ENCODE peak calls at places on chromosomes 4 and X, in five cellular contexts. One of them, this sample, is unnamed.

GRCh38 chr4:148057425-148058020 is 325.6 kb downstream of the ARHGAP10 start:
- DNase-seq in H1: no peak
- DNase-seq in mesenchymal stem cell: no peak
- DNase-seq in neuronal stem cell: no peak
- DNase-seq in trophoblast cell: no peak
- DNase-seq in this sample: no peak

GRCh38 chrX:126815816-126816215 is 3.7 kb upstream of the PRR32 start:
- DNase-seq in H1: no peak
- DNase-seq in mesenchymal stem cell: no peak
- DNase-seq in neuronal stem cell: no peak
- DNase-seq in trophoblast cell: no peak
- DNase-seq in this sample: no peak

GRCh38 chr4:119632216-119632615 is 3.6 kb upstream of the PDE5A start:
- DNase-seq in H1: no peak
- DNase-seq in mesenchymal stem cell: peak; percentile 54
- DNase-seq in neuronal stem cell: no peak
- DNase-seq in trophoblast cell: no peak
- DNase-seq in this sample: no peak

GRCh38 chrX:32896132-32896531 is 315.2 kb downstream of the DMD start:
- DNase-seq in H1: no peak
- DNase-seq in mesenchymal stem cell: no peak
- DNase-seq in neuronal stem cell: no peak
- DNase-seq in trophoblast cell: no peak
- DNase-seq in this sample: no peak

GRCh38 chrX:151723156-151723760 is 7.4 kb downstream of the FATE1 start:
- DNase-seq in H1: no peak
- DNase-seq in mesenchymal stem cell: no peak
- DNase-seq in neuronal stem cell: no peak
- DNase-seq in trophoblast cell: no peak
- DNase-seq in this sample: no peak

GRCh38 chr4:23361453-23361852 is 528.4 kb downstream of the PPARGC1A start:
- DNase-seq in H1: no peak
- DNase-seq in mesenchymal stem cell: no peak
- DNase-seq in neuronal stem cell: no peak
- DNase-seq in trophoblast cell: no peak
- DNase-seq in this sample: no peak

GRCh38 chr4:51855751-51856150 is 12.8 kb downstream of the DCUN1D4 start:
- DNase-seq in H1: no peak
- DNase-seq in mesenchymal stem cell: no peak
- DNase-seq in neuronal stem cell: no peak
- DNase-seq in trophoblast cell: no peak
- DNase-seq in this sample: no peak

GRCh38 chrX:96372313-96373046 is 312.2 kb upstream of the DIAPH2 start:
- DNase-seq in H1: no peak
- DNase-seq in mesenchymal stem cell: peak; percentile 55
- DNase-seq in neuronal stem cell: peak; percentile 4
- DNase-seq in trophoblast cell: peak; percentile 10
- DNase-seq in this sample: peak; percentile 33

GRCh38 chr4:121714548-121714947 is 17.8 kb upstream of the ANXA5 start:
- DNase-seq in H1: no peak
- DNase-seq in mesenchymal stem cell: no peak
- DNase-seq in neuronal stem cell: no peak
- DNase-seq in trophoblast cell: no peak
- DNase-seq in this sample: no peak

GRCh38 chr4:37865450-37865849 is 25.4 kb upstream of the TBC1D1 start:
- DNase-seq in H1: no peak
- DNase-seq in mesenchymal stem cell: peak; percentile 51
- DNase-seq in neuronal stem cell: no peak
- DNase-seq in trophoblast cell: no peak
- DNase-seq in this sample: no peak

GRCh38 chr4:78058591-78059523 is 1.7 kb downstream of the FRAS1 start:
- DNase-seq in H1: peak; percentile 21
- DNase-seq in mesenchymal stem cell: peak; percentile 36
- DNase-seq in neuronal stem cell: peak; percentile 65
- DNase-seq in trophoblast cell: peak; percentile 17
- DNase-seq in this sample: peak; percentile 72

GRCh38 chr4:95190751-95191436 is 357.9 kb downstream of the UNC5C start:
- DNase-seq in H1: no peak
- DNase-seq in mesenchymal stem cell: peak; percentile 83
- DNase-seq in neuronal stem cell: peak; percentile 82
- DNase-seq in trophoblast cell: peak; percentile 63
- DNase-seq in this sample: no peak

GRCh38 chr4:149371021-149371420 is 444.6 kb downstream of the IQCM start:
- DNase-seq in H1: peak; percentile 7
- DNase-seq in mesenchymal stem cell: peak; percentile 52
- DNase-seq in neuronal stem cell: peak; percentile 3
- DNase-seq in trophoblast cell: peak; percentile 11
- DNase-seq in this sample: peak; percentile 42

GRCh38 chr4:25970691-25971427 is 56.8 kb downstream of the SMIM20 start:
- DNase-seq in H1: no peak
- DNase-seq in mesenchymal stem cell: peak; percentile 37
- DNase-seq in neuronal stem cell: no peak
- DNase-seq in trophoblast cell: peak; percentile 59
- DNase-seq in this sample: no peak
- H2AFZ ChIP-seq in H1: no peak overlapping the region
- H2AFZ ChIP-seq in mesenchymal stem cell: no peak overlapping the region
- H2AFZ ChIP-seq in neuronal stem cell: no peak overlapping the region
- H2AFZ ChIP-seq in trophoblast cell: peak overlapping the region; percentile 40
- H2AFZ ChIP-seq in this sample: no peak overlapping the region

GRCh38 chr4:97670703-97671269 is 472.5 kb downstream of the STPG2 start:
- DNase-seq in H1: no peak
- DNase-seq in mesenchymal stem cell: no peak
- DNase-seq in neuronal stem cell: no peak
- DNase-seq in trophoblast cell: no peak
- DNase-seq in this sample: no peak
- H2BK12ac ChIP-seq in H1: no peak overlapping the region
- H2BK12ac ChIP-seq in mesenchymal stem cell: no peak overlapping the region
- H2BK12ac ChIP-seq in neuronal stem cell: no peak overlapping the region
- H2BK12ac ChIP-seq in trophoblast cell: no peak overlapping the region
- H2BK12ac ChIP-seq in this sample: no peak overlapping the region

DNA sequence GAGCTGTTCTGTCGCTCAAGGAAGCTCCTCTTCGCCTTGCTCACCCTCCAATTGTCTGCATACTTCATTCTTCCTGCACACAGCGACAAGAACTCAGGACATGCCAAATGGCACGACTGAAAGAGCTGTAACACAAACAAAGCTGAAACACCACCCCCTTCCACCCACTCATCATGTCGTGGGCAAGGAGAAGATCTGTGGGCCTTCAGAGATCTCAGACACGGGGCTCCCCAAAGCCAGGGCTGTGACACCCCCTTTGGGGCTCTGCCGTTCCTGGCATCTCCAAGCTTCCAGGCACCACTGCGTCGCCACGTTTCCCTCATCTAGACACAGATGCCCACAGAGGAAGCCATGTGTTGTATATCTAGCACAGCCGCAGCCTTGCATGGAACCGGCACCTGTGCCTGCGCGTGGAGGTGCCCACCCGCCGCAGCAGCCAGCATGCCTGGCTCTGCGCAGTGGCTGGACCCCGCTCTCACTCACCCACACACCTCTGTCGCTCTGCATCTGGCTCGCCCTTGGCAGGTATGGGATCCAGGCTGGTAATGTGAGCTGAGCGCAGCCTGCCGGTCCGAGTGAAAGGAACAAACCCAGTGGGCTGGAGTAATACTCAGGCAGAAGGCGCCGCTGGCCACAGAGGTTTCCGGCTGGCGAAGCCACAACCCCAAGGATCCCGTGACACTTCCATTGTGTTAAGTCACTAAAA is 676.4 kb upstream of the INTU start:
- DNase-seq in H1: no peak
- DNase-seq in mesenchymal stem cell: no peak
- DNase-seq in neuronal stem cell: no peak
- DNase-seq in trophoblast cell: no peak
- DNase-seq in this sample: peak; percentile 31
- H2AFZ ChIP-seq in H1: peak overlapping the region; percentile 88
- H2AFZ ChIP-seq in mesenchymal stem cell: no peak overlapping the region
- H2AFZ ChIP-seq in neuronal stem cell: peak overlapping the region; percentile 71
- H2AFZ ChIP-seq in trophoblast cell: no peak overlapping the region
- H2AFZ ChIP-seq in this sample: no peak overlapping the region

GRCh38 chrX:129557844-129558243 is 17.8 kb downstream of the OCRL start:
- DNase-seq in H1: no peak
- DNase-seq in mesenchymal stem cell: no peak
- DNase-seq in neuronal stem cell: no peak
- DNase-seq in trophoblast cell: no peak
- DNase-seq in this sample: no peak
- H2BK12ac ChIP-seq in H1: no peak overlapping the region
- H2BK12ac ChIP-seq in mesenchymal stem cell: no peak overlapping the region
- H2BK12ac ChIP-seq in neuronal stem cell: no peak overlapping the region
- H2BK12ac ChIP-seq in trophoblast cell: no peak overlapping the region
- H2BK12ac ChIP-seq in this sample: no peak overlapping the region

GRCh38 chr4:161247831-161248230 is 916.0 kb downstream of the FSTL5 start:
- DNase-seq in H1: no peak
- DNase-seq in mesenchymal stem cell: peak; percentile 5
- DNase-seq in neuronal stem cell: no peak
- DNase-seq in trophoblast cell: no peak
- DNase-seq in this sample: no peak
- H2AFZ ChIP-seq in H1: no peak overlapping the region
- H2AFZ ChIP-seq in mesenchymal stem cell: no peak overlapping the region
- H2AFZ ChIP-seq in neuronal stem cell: no peak overlapping the region
- H2AFZ ChIP-seq in trophoblast cell: no peak overlapping the region
- H2AFZ ChIP-seq in this sample: no peak overlapping the region

This sample was measured in H9.